ENCODE peak calls at places on chromosome X, in seven cellular contexts. R, W, A, Q, I, O and G are unnamed samples.

GRCh38 chrX:119190736-119191282 is 45.3 kb upstream of the PGRMC1 start:
- DNase-seq in R (no peak), W (no peak), A (no peak), Q (no peak), I (no peak), O (no peak), G (no peak)

GRCh38 chrX:21479695-21480280 is 105.6 kb downstream of the CNKSR2 start:
- DNase-seq in R (peak; percentile 66), W (no peak), A (peak; percentile 6), Q (no peak), I (peak; percentile 12), O (no peak), G (peak; percentile 45)

GRCh38 chrX:20412871-20413486 is 146.3 kb upstream of the RPS6KA3 start:
- DNase-seq in R (no peak), W (no peak), A (no peak), Q (no peak), I (no peak), O (no peak), G (no peak)

GRCh38 chrX:16838202-16839066 is 31.7 kb downstream of the RBBP7 start:
- DNase-seq in R (no peak), W (no peak), A (no peak), Q (peak; percentile 84), I (no peak), O (no peak), G (no peak)

GRCh38 chrX:42151808-42152207 is 228.5 kb upstream of the CASK start:
- DNase-seq in R (no peak), W (no peak), A (no peak), Q (no peak), I (no peak), O (no peak), G (no peak)

GRCh38 chrX:7603387-7603786 is 239.6 kb upstream of the VCX start:
- DNase-seq in R (no peak), W (no peak), A (no peak), Q (no peak), I (no peak), O (no peak), G (no peak)

GRCh38 chrX:64571011-64571410 is 175.8 kb upstream of the MTMR8 start:
- DNase-seq in R (no peak), W (no peak), A (no peak), Q (no peak), I (no peak), O (no peak), G (no peak)

GRCh38 chrX:49761481-49761880 is 65.7 kb upstream of the PAGE1 start:
- DNase-seq in R (no peak), W (no peak), A (peak; percentile 3), Q (no peak), I (no peak), O (no peak), G (no peak)

GRCh38 chrX:107483976-107484726 is 34.7 kb downstream of the FRMPD3 start:
- DNase-seq in R (no peak), W (no peak), A (no peak), Q (no peak), I (no peak), O (no peak), G (no peak)

GRCh38 chrX:50905334-50905733 is 5.2 kb upstream of the BMP15 start:
- DNase-seq in R (no peak), W (no peak), A (no peak), Q (peak; percentile 45), I (no peak), O (no peak), G (no peak)

GRCh38 chrX:15430584-15430983 is 46.4 kb upstream of the VEGFD start:
- DNase-seq in R (no peak), W (no peak), A (no peak), Q (no peak), I (no peak), O (no peak), G (no peak)

GRCh38 chrX:72128183-72128834 is 3.4 kb downstream of the RTL5 start:
- DNase-seq in R (no peak), W (no peak), A (no peak), Q (peak; percentile 67), I (no peak), O (no peak), G (no peak)

GRCh38 chrX:16137416-16138107 is 14.2 kb downstream of the GRPR start:
- DNase-seq in R (no peak), W (no peak), A (no peak), Q (no peak), I (no peak), O (no peak), G (no peak)

GRCh38 chrX:29662101-29662500 is 553.3 kb upstream of the MAGEB2 start:
- DNase-seq in R (no peak), W (no peak), A (peak; percentile 38), Q (no peak), I (peak; percentile 42), O (no peak), G (no peak)

GRCh38 chrX:71666240-71667223 is 814 bp upstream of the LOC101059915 start:
- DNase-seq in R (no peak), W (no peak), A (no peak), Q (no peak), I (no peak), O (no peak), G (no peak)

GRCh38 chrX:2261838-2262678 is 238.7 kb downstream of the DHRSX start:
- DNase-seq in R (no peak), W (no peak), A (no peak), Q (no peak), I (no peak), O (no peak), G (no peak)

GRCh38 chrX:13013353-13014110 is 30.9 kb downstream of the FAM9C start:
- DNase-seq in R (no peak), W (no peak), A (no peak), Q (no peak), I (no peak), O (peak; percentile 16), G (peak; percentile 51)

GRCh38 chrX:107451754-107452153 is 2.3 kb downstream of the FRMPD3 start:
- DNase-seq in R (no peak), W (no peak), A (no peak), Q (no peak), I (no peak), O (no peak), G (no peak)

GRCh38 chrX:14080031-14080430 is 50.3 kb upstream of the GEMIN8 start:
- DNase-seq in R (no peak), W (no peak), A (no peak), Q (no peak), I (no peak), O (no peak), G (no peak)

GRCh38 chrX:13968198-13968597 is 61.5 kb downstream of the GEMIN8 start:
- DNase-seq in R (no peak), W (no peak), A (no peak), Q (no peak), I (no peak), O (no peak), G (no peak)

GRCh38 chrX:17553451-17553850 is 178.5 kb downstream of the NHS start:
- DNase-seq in R (no peak), W (no peak), A (no peak), Q (no peak), I (no peak), O (no peak), G (no peak)

GRCh38 chrX:134554291-134554690 is 94.3 kb downstream of the HPRT1 start:
- DNase-seq in R (no peak), W (no peak), A (no peak), Q (no peak), I (no peak), O (no peak), G (no peak)

GRCh38 chrX:77167993-77168392 is 279.2 kb upstream of the FGF16 start:
- DNase-seq in R (no peak), W (no peak), A (no peak), Q (peak; percentile 64), I (no peak), O (no peak), G (no peak)

GRCh38 chrX:39299615-39300014 is 498.4 kb downstream of the MID1IP1 start:
- DNase-seq in R (no peak), W (no peak), A (no peak), Q (no peak), I (no peak), O (no peak), G (no peak)

GRCh38 chrX:46180258-46180687 is 364.9 kb downstream of the ZNF674 start:
- DNase-seq in R (no peak), W (no peak), A (no peak), Q (no peak), I (no peak), O (no peak), G (peak; percentile 58)

GRCh38 chrX:40099046-40099968 is 1.5 kb upstream of the BCOR start:
- DNase-seq in R (peak; percentile 66), W (no peak), A (peak; percentile 28), Q (no peak), I (no peak), O (no peak), G (no peak)

GRCh38 chrX:18938710-18939109 is 45.2 kb downstream of the PHKA2 start:
- DNase-seq in R (no peak), W (no peak), A (no peak), Q (no peak), I (no peak), O (no peak), G (no peak)

GRCh38 chrX:1462596-1463251 is 10.0 kb upstream of the ASMTL start:
- DNase-seq in R (no peak), W (no peak), A (no peak), Q (peak; percentile 38), I (no peak), O (no peak), G (no peak)

GRCh38 chrX:129360175-129360574 is 163.1 kb downstream of the SMARCA1 start:
- DNase-seq in R (peak; percentile 46), W (no peak), A (peak; percentile 13), Q (peak; percentile 34), I (peak; percentile 42), O (peak; percentile 3), G (peak; percentile 60)

GRCh38 chrX:27236681-27237080 is 226.5 kb downstream of the PPP4R3C start:
- DNase-seq in R (no peak), W (no peak), A (no peak), Q (no peak), I (no peak), O (no peak), G (no peak)